ENCODE peak calls at places on chromosomes 5 and 9, in seven cellular contexts. One of them, this sample, is unnamed.

GRCh38 chr9:114112778-114113585 is 13.9 kb upstream of the KIF12 start:
- DNase-seq in mesendoderm: no peak
- DNase-seq in right lobe of liver: peak
- DNase-seq in brain microvascular endothelial cell: peak
- DNase-seq in posterior cingulate gyrus: peak
- DNase-seq in upper lobe of right lung: peak
- DNase-seq in naive thymus-derived CD8-positive, alpha-beta T cell: no peak
- DNase-seq in this sample: peak

GRCh38 chr5:127564002-127564769 is 46.7 kb downstream of the PRRC1 start:
- DNase-seq in mesendoderm: peak
- DNase-seq in right lobe of liver: no peak
- DNase-seq in brain microvascular endothelial cell: peak
- DNase-seq in posterior cingulate gyrus: no peak
- DNase-seq in upper lobe of right lung: no peak
- DNase-seq in naive thymus-derived CD8-positive, alpha-beta T cell: peak
- DNase-seq in this sample: peak

GRCh38 chr5:173187054-173187743 is 42.9 kb downstream of the BNIP1 start:
- DNase-seq in mesendoderm: no peak
- DNase-seq in right lobe of liver: no peak
- DNase-seq in brain microvascular endothelial cell: no peak
- DNase-seq in posterior cingulate gyrus: no peak
- DNase-seq in upper lobe of right lung: no peak
- DNase-seq in naive thymus-derived CD8-positive, alpha-beta T cell: no peak
- DNase-seq in this sample: peak

GRCh38 chr5:1551426-1551825 is 27.7 kb upstream of the LPCAT1 start:
- DNase-seq in mesendoderm: no peak
- DNase-seq in right lobe of liver: peak
- DNase-seq in brain microvascular endothelial cell: no peak
- DNase-seq in posterior cingulate gyrus: peak
- DNase-seq in upper lobe of right lung: no peak
- DNase-seq in naive thymus-derived CD8-positive, alpha-beta T cell: no peak
- DNase-seq in this sample: no peak

GRCh38 chr5:5293029-5293428 is 129.4 kb upstream of the ICE1 start:
- DNase-seq in mesendoderm: peak
- DNase-seq in right lobe of liver: no peak
- DNase-seq in brain microvascular endothelial cell: no peak
- DNase-seq in posterior cingulate gyrus: no peak
- DNase-seq in upper lobe of right lung: no peak
- DNase-seq in naive thymus-derived CD8-positive, alpha-beta T cell: no peak
- DNase-seq in this sample: peak

GRCh38 chr5:137395011-137395755 is 103.9 kb downstream of the SPOCK1 start:
- DNase-seq in mesendoderm: no peak
- DNase-seq in right lobe of liver: no peak
- DNase-seq in brain microvascular endothelial cell: no peak
- DNase-seq in posterior cingulate gyrus: peak
- DNase-seq in upper lobe of right lung: no peak
- DNase-seq in naive thymus-derived CD8-positive, alpha-beta T cell: no peak
- DNase-seq in this sample: peak

GRCh38 chr5:74056789-74057164 is 430.8 kb downstream of the ARHGEF28 start:
- DNase-seq in mesendoderm: peak
- DNase-seq in right lobe of liver: no peak
- DNase-seq in brain microvascular endothelial cell: peak
- DNase-seq in posterior cingulate gyrus: no peak
- DNase-seq in upper lobe of right lung: no peak
- DNase-seq in naive thymus-derived CD8-positive, alpha-beta T cell: no peak
- DNase-seq in this sample: peak

GRCh38 chr9:120863833-120864232 is 13.2 kb downstream of the PHF19 start:
- DNase-seq in mesendoderm: no peak
- DNase-seq in right lobe of liver: no peak
- DNase-seq in brain microvascular endothelial cell: no peak
- DNase-seq in posterior cingulate gyrus: no peak
- DNase-seq in upper lobe of right lung: peak
- DNase-seq in naive thymus-derived CD8-positive, alpha-beta T cell: no peak
- DNase-seq in this sample: no peak

GRCh38 chr5:96340357-96340756 is 92.7 kb downstream of the PCSK1 start:
- DNase-seq in mesendoderm: no peak
- DNase-seq in right lobe of liver: no peak
- DNase-seq in brain microvascular endothelial cell: no peak
- DNase-seq in posterior cingulate gyrus: no peak
- DNase-seq in upper lobe of right lung: no peak
- DNase-seq in naive thymus-derived CD8-positive, alpha-beta T cell: no peak
- DNase-seq in this sample: no peak

GRCh38 chr5:82815871-82816270 is 261.3 kb downstream of the TMEM167A start:
- DNase-seq in mesendoderm: no peak
- DNase-seq in right lobe of liver: no peak
- DNase-seq in brain microvascular endothelial cell: peak
- DNase-seq in posterior cingulate gyrus: no peak
- DNase-seq in upper lobe of right lung: no peak
- DNase-seq in naive thymus-derived CD8-positive, alpha-beta T cell: no peak
- DNase-seq in this sample: no peak

GRCh38 chr5:1152156-1152555 is 40.3 kb upstream of the SLC12A7 start:
- DNase-seq in mesendoderm: no peak
- DNase-seq in right lobe of liver: no peak
- DNase-seq in brain microvascular endothelial cell: no peak
- DNase-seq in posterior cingulate gyrus: no peak
- DNase-seq in upper lobe of right lung: no peak
- DNase-seq in naive thymus-derived CD8-positive, alpha-beta T cell: peak
- DNase-seq in this sample: peak

This sample was measured in NCI-H69.